ENCODE peak calls at places on chromosomes 5 and 9, in eight cellular contexts. One of them, this sample, is unnamed.

GRCh38 chr9:124008855-124009834 is 2.4 kb upstream of the LHX2 start:
- DNase-seq in colonic mucosa: no peak
- DNase-seq in IMR-90: no peak
- DNase-seq in brain microvascular endothelial cell: no peak
- DNase-seq in GM23248: no peak
- DNase-seq in esophagus squamous epithelium: no peak
- DNase-seq in AG09309: no peak
- DNase-seq in endodermal cell: peak; percentile 88
- DNase-seq in this sample: peak; percentile 86

GRCh38 chr9:4192450-4192849 is 107.4 kb downstream of the GLIS3 start:
- DNase-seq in IMR-90: no peak
- DNase-seq in colonic mucosa: no peak
- DNase-seq in esophagus squamous epithelium: no peak
- DNase-seq in brain microvascular endothelial cell: peak; percentile 20
- DNase-seq in endodermal cell: no peak
- DNase-seq in AG09309: no peak
- DNase-seq in GM23248: no peak
- DNase-seq in this sample: no peak

GRCh38 chr9:110266786-110267185 is 10.5 kb upstream of the TXN start:
- DNase-seq in brain microvascular endothelial cell: no peak
- DNase-seq in colonic mucosa: no peak
- DNase-seq in IMR-90: no peak
- DNase-seq in esophagus squamous epithelium: no peak
- DNase-seq in GM23248: no peak
- DNase-seq in AG09309: no peak
- DNase-seq in endodermal cell: no peak
- DNase-seq in this sample: no peak

GRCh38 chr9:79817469-79818004 is 245.8 kb downstream of the TLE4 start:
- DNase-seq in esophagus squamous epithelium: no peak
- DNase-seq in brain microvascular endothelial cell: peak; percentile 7
- DNase-seq in GM23248: no peak
- DNase-seq in AG09309: no peak
- DNase-seq in colonic mucosa: no peak
- DNase-seq in IMR-90: no peak
- DNase-seq in endodermal cell: peak; percentile 45
- DNase-seq in this sample: peak; percentile 70

GRCh38 chr9:129252937-129253819 is 75.1 kb upstream of the IER5L start:
- DNase-seq in IMR-90: no peak
- DNase-seq in esophagus squamous epithelium: no peak
- DNase-seq in colonic mucosa: no peak
- DNase-seq in GM23248: no peak
- DNase-seq in endodermal cell: peak; percentile 46
- DNase-seq in brain microvascular endothelial cell: no peak
- DNase-seq in AG09309: no peak
- DNase-seq in this sample: no peak

GRCh38 chr9:82127993-82128710 is 139.6 kb downstream of the SPATA31D1 start:
- DNase-seq in AG09309: no peak
- DNase-seq in GM23248: no peak
- DNase-seq in brain microvascular endothelial cell: no peak
- DNase-seq in colonic mucosa: no peak
- DNase-seq in esophagus squamous epithelium: no peak
- DNase-seq in IMR-90: no peak
- DNase-seq in endodermal cell: no peak
- DNase-seq in this sample: peak; percentile 17

GRCh38 chr9:137913771-137914767 is 36.5 kb downstream of the CACNA1B start:
- DNase-seq in colonic mucosa: no peak
- DNase-seq in GM23248: no peak
- DNase-seq in endodermal cell: no peak
- DNase-seq in IMR-90: no peak
- DNase-seq in esophagus squamous epithelium: no peak
- DNase-seq in brain microvascular endothelial cell: no peak
- DNase-seq in AG09309: no peak
- DNase-seq in this sample: no peak

GRCh38 chr5:179242676-179243075 is 102.6 kb downstream of the ADAMTS2 start:
- DNase-seq in endodermal cell: peak; percentile 44
- DNase-seq in colonic mucosa: no peak
- DNase-seq in esophagus squamous epithelium: no peak
- DNase-seq in AG09309: no peak
- DNase-seq in brain microvascular endothelial cell: no peak
- DNase-seq in GM23248: no peak
- DNase-seq in IMR-90: no peak
- DNase-seq in this sample: no peak

GRCh38 chr5:151697452-151697851 is 10.7 kb upstream of the SPARC start:
- DNase-seq in GM23248: peak; percentile 68
- DNase-seq in IMR-90: no peak
- DNase-seq in brain microvascular endothelial cell: no peak
- DNase-seq in colonic mucosa: no peak
- DNase-seq in endodermal cell: peak; percentile 65
- DNase-seq in esophagus squamous epithelium: no peak
- DNase-seq in AG09309: no peak
- DNase-seq in this sample: no peak

GRCh38 chr9:107671588-107671987 is 182.0 kb upstream of the KLF4 start:
- DNase-seq in GM23248: no peak
- DNase-seq in endodermal cell: no peak
- DNase-seq in AG09309: no peak
- DNase-seq in IMR-90: no peak
- DNase-seq in colonic mucosa: no peak
- DNase-seq in esophagus squamous epithelium: no peak
- DNase-seq in brain microvascular endothelial cell: no peak
- DNase-seq in this sample: no peak

GRCh38 chr5:72817639-72818266 is 1.3 kb downstream of the TNPO1 start:
- DNase-seq in IMR-90: no peak
- DNase-seq in endodermal cell: no peak
- DNase-seq in brain microvascular endothelial cell: no peak
- DNase-seq in AG09309: no peak
- DNase-seq in colonic mucosa: no peak
- DNase-seq in esophagus squamous epithelium: no peak
- DNase-seq in GM23248: peak; percentile 43
- DNase-seq in this sample: no peak

GRCh38 chr5:170312666-170313065 is 15.1 kb upstream of the LCP2 start:
- DNase-seq in brain microvascular endothelial cell: peak; percentile 88
- DNase-seq in colonic mucosa: no peak
- DNase-seq in IMR-90: peak; percentile 3
- DNase-seq in GM23248: peak; percentile 53
- DNase-seq in esophagus squamous epithelium: no peak
- DNase-seq in endodermal cell: no peak
- DNase-seq in AG09309: no peak
- DNase-seq in this sample: no peak

GRCh38 chr5:111746791-111747190 is 10.2 kb downstream of the NREP start:
- DNase-seq in AG09309: no peak
- DNase-seq in IMR-90: no peak
- DNase-seq in endodermal cell: no peak
- DNase-seq in GM23248: no peak
- DNase-seq in esophagus squamous epithelium: no peak
- DNase-seq in brain microvascular endothelial cell: no peak
- DNase-seq in colonic mucosa: no peak
- DNase-seq in this sample: no peak

GRCh38 chr5:111745075-111745474 is 11.9 kb downstream of the NREP start:
- DNase-seq in GM23248: no peak
- DNase-seq in AG09309: no peak
- DNase-seq in endodermal cell: no peak
- DNase-seq in esophagus squamous epithelium: no peak
- DNase-seq in IMR-90: no peak
- DNase-seq in brain microvascular endothelial cell: no peak
- DNase-seq in colonic mucosa: no peak
- DNase-seq in this sample: no peak

GRCh38 chr5:111747336-111747735 is 9.7 kb downstream of the NREP start:
- DNase-seq in brain microvascular endothelial cell: no peak
- DNase-seq in esophagus squamous epithelium: no peak
- DNase-seq in colonic mucosa: no peak
- DNase-seq in AG09309: no peak
- DNase-seq in GM23248: peak; percentile 77
- DNase-seq in IMR-90: peak; percentile 59
- DNase-seq in endodermal cell: no peak
- DNase-seq in this sample: no peak

GRCh38 chr5:111749303-111750026 is 7.5 kb downstream of the NREP start:
- DNase-seq in AG09309: no peak
- DNase-seq in brain microvascular endothelial cell: no peak
- DNase-seq in esophagus squamous epithelium: no peak
- DNase-seq in endodermal cell: no peak
- DNase-seq in IMR-90: peak; percentile 70
- DNase-seq in GM23248: peak; percentile 34
- DNase-seq in colonic mucosa: no peak
- DNase-seq in this sample: no peak

GRCh38 chr5:111748304-111748763 is 8.7 kb downstream of the NREP start:
- DNase-seq in brain microvascular endothelial cell: peak; percentile 94
- DNase-seq in endodermal cell: no peak
- DNase-seq in AG09309: no peak
- DNase-seq in IMR-90: peak; percentile 91
- DNase-seq in colonic mucosa: no peak
- DNase-seq in esophagus squamous epithelium: no peak
- DNase-seq in GM23248: peak; percentile 95
- DNase-seq in this sample: peak; percentile 53
- H3K4me3 ChIP-seq in brain microvascular endothelial cell: no peak overlapping the region
- H3K4me3 ChIP-seq in endodermal cell: no peak overlapping the region
- H3K4me3 ChIP-seq in AG09309: no peak overlapping the region
- H3K4me3 ChIP-seq in IMR-90: peak overlapping the region; percentile 16
- H3K4me3 ChIP-seq in colonic mucosa: no peak overlapping the region
- H3K4me3 ChIP-seq in esophagus squamous epithelium: no peak overlapping the region
- H3K4me3 ChIP-seq in GM23248: peak overlapping the region; percentile 98
- H3K4me3 ChIP-seq in this sample: peak overlapping the region; percentile 49

GRCh38 chr5:150211156-150212030 is 21.5 kb downstream of the SLC6A7 start:
- DNase-seq in colonic mucosa: peak; percentile 81
- DNase-seq in IMR-90: no peak
- DNase-seq in AG09309: no peak
- DNase-seq in esophagus squamous epithelium: no peak
- DNase-seq in endodermal cell: peak; percentile 88
- DNase-seq in GM23248: no peak
- DNase-seq in brain microvascular endothelial cell: no peak
- DNase-seq in this sample: no peak
- H3K4me3 ChIP-seq in colonic mucosa: no peak overlapping the region
- H3K4me3 ChIP-seq in IMR-90: no peak overlapping the region
- H3K4me3 ChIP-seq in AG09309: no peak overlapping the region
- H3K4me3 ChIP-seq in esophagus squamous epithelium: no peak overlapping the region
- H3K4me3 ChIP-seq in endodermal cell: no peak overlapping the region
- H3K4me3 ChIP-seq in GM23248: no peak overlapping the region
- H3K4me3 ChIP-seq in brain microvascular endothelial cell: no peak overlapping the region
- H3K4me3 ChIP-seq in this sample: no peak overlapping the region

GRCh38 chr9:98087420-98088354 is 31.2 kb downstream of the NANS start:
- DNase-seq in colonic mucosa: no peak
- DNase-seq in AG09309: no peak
- DNase-seq in IMR-90: peak; percentile 20
- DNase-seq in brain microvascular endothelial cell: peak; percentile 39
- DNase-seq in GM23248: peak; percentile 81
- DNase-seq in endodermal cell: peak; percentile 91
- DNase-seq in esophagus squamous epithelium: no peak
- DNase-seq in this sample: peak; percentile 95
- H3K4me3 ChIP-seq in colonic mucosa: no peak overlapping the region
- H3K4me3 ChIP-seq in AG09309: no peak overlapping the region
- H3K4me3 ChIP-seq in IMR-90: peak overlapping the region; percentile 13
- H3K4me3 ChIP-seq in brain microvascular endothelial cell: peak overlapping the region; percentile 41
- H3K4me3 ChIP-seq in GM23248: peak overlapping the region; percentile 46
- H3K4me3 ChIP-seq in endodermal cell: no peak overlapping the region
- H3K4me3 ChIP-seq in esophagus squamous epithelium: peak overlapping the region; percentile 34
- H3K4me3 ChIP-seq in this sample: peak overlapping the region; percentile 65

GRCh38 chr5:64794053-64794770 is 25.5 kb downstream of the CWC27 start:
- DNase-seq in GM23248: no peak
- DNase-seq in endodermal cell: no peak
- DNase-seq in IMR-90: no peak
- DNase-seq in AG09309: no peak
- DNase-seq in colonic mucosa: no peak
- DNase-seq in brain microvascular endothelial cell: no peak
- DNase-seq in esophagus squamous epithelium: no peak
- DNase-seq in this sample: no peak

GRCh38 chr5:64790210-64790609 is 21.5 kb downstream of the CWC27 start:
- DNase-seq in esophagus squamous epithelium: no peak
- DNase-seq in endodermal cell: no peak
- DNase-seq in colonic mucosa: no peak
- DNase-seq in brain microvascular endothelial cell: no peak
- DNase-seq in GM23248: peak; percentile 19
- DNase-seq in AG09309: no peak
- DNase-seq in IMR-90: peak; percentile 28
- DNase-seq in this sample: peak; percentile 18

GRCh38 chr5:64796301-64796700 is 27.6 kb downstream of the CWC27 start:
- DNase-seq in IMR-90: no peak
- DNase-seq in colonic mucosa: no peak
- DNase-seq in esophagus squamous epithelium: no peak
- DNase-seq in GM23248: no peak
- DNase-seq in AG09309: no peak
- DNase-seq in endodermal cell: no peak
- DNase-seq in brain microvascular endothelial cell: no peak
- DNase-seq in this sample: no peak

GRCh38 chr5:64789457-64789856 is 20.7 kb downstream of the CWC27 start:
- DNase-seq in IMR-90: peak; percentile 83
- DNase-seq in AG09309: no peak
- DNase-seq in GM23248: peak; percentile 43
- DNase-seq in esophagus squamous epithelium: no peak
- DNase-seq in colonic mucosa: no peak
- DNase-seq in endodermal cell: no peak
- DNase-seq in brain microvascular endothelial cell: no peak
- DNase-seq in this sample: no peak

GRCh38 chr5:64792474-64792873 is 23.7 kb downstream of the CWC27 start:
- DNase-seq in AG09309: no peak
- DNase-seq in colonic mucosa: no peak
- DNase-seq in endodermal cell: no peak
- DNase-seq in GM23248: no peak
- DNase-seq in brain microvascular endothelial cell: no peak
- DNase-seq in esophagus squamous epithelium: no peak
- DNase-seq in IMR-90: no peak
- DNase-seq in this sample: no peak
- H3K4me3 ChIP-seq in AG09309: no peak overlapping the region
- H3K4me3 ChIP-seq in colonic mucosa: no peak overlapping the region
- H3K4me3 ChIP-seq in endodermal cell: no peak overlapping the region
- H3K4me3 ChIP-seq in GM23248: no peak overlapping the region
- H3K4me3 ChIP-seq in brain microvascular endothelial cell: no peak overlapping the region
- H3K4me3 ChIP-seq in esophagus squamous epithelium: no peak overlapping the region
- H3K4me3 ChIP-seq in IMR-90: no peak overlapping the region
- H3K4me3 ChIP-seq in this sample: no peak overlapping the region

GRCh38 chr9:122125891-122126331 is 32.8 kb upstream of the TTLL11 start:
- DNase-seq in esophagus squamous epithelium: no peak
- DNase-seq in IMR-90: peak; percentile 12
- DNase-seq in GM23248: peak; percentile 52
- DNase-seq in AG09309: no peak
- DNase-seq in colonic mucosa: no peak
- DNase-seq in endodermal cell: peak; percentile 87
- DNase-seq in brain microvascular endothelial cell: peak; percentile 7
- DNase-seq in this sample: peak; percentile 90
- H3K4me3 ChIP-seq in esophagus squamous epithelium: no peak overlapping the region
- H3K4me3 ChIP-seq in IMR-90: no peak overlapping the region
- H3K4me3 ChIP-seq in GM23248: peak overlapping the region; percentile 68
- H3K4me3 ChIP-seq in AG09309: no peak overlapping the region
- H3K4me3 ChIP-seq in colonic mucosa: no peak overlapping the region
- H3K4me3 ChIP-seq in endodermal cell: no peak overlapping the region
- H3K4me3 ChIP-seq in brain microvascular endothelial cell: peak overlapping the region; percentile 52
- H3K4me3 ChIP-seq in this sample: peak overlapping the region; percentile 71

DNA sequence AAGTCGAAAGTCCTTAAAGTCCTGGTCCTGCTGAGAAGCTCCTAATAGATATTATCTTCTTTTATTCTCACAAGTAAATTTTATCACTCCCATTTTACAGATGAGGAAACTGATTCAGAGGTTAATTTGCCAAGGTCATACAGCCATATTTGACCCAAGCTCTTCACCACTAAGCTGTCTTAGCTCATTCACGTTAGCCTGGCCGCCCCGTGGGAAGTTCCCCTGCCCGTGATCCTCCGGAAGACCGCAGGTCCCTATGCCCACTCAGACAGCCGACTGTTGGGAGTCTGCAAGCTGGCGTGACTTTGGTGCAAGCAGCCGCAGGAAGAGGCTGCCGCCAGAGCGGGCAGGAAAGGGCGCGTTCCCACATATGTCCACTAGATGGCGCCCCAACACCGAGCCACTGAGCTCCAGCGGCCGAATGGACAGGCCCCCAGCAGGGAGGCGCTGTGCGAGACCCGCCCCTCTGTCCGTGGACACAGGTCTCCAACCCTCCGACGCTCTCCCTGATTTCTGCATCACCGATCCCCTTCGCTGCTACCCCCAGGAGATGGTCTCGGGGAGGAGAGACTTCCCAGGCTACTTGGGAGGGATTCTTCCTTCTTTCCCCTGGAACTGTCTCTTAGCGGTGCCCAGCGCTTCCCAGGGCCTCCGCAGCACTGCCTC is 10.0 kb upstream of the ARAP3 start:
- DNase-seq in colonic mucosa: peak; percentile 90
- DNase-seq in GM23248: peak; percentile 85
- DNase-seq in IMR-90: peak; percentile 60
- DNase-seq in brain microvascular endothelial cell: peak; percentile 71
- DNase-seq in esophagus squamous epithelium: no peak
- DNase-seq in endodermal cell: peak; percentile 96
- DNase-seq in AG09309: peak; percentile 27
- DNase-seq in this sample: peak; percentile 96
- H3K4me3 ChIP-seq in colonic mucosa: peak overlapping the region; percentile 24
- H3K4me3 ChIP-seq in GM23248: peak overlapping the region; percentile 72
- H3K4me3 ChIP-seq in IMR-90: peak overlapping the region; percentile 43
- H3K4me3 ChIP-seq in brain microvascular endothelial cell: peak overlapping the region; percentile 46
- H3K4me3 ChIP-seq in esophagus squamous epithelium: peak overlapping the region; percentile 36
- H3K4me3 ChIP-seq in endodermal cell: peak overlapping the region; percentile 79
- H3K4me3 ChIP-seq in AG09309: peak overlapping the region; percentile 41
- H3K4me3 ChIP-seq in this sample: peak overlapping the region; percentile 65